ENCODE peak calls at places on chromosomes 5 and 9, in five cellular contexts. K is stomach, E is sigmoid colon, X is WERI-Rb-1, G is gastrocnemius medialis. O is an unnamed sample. For H3K27me3, the result is how much of the 10 kb centered on the place peaks cover.

GRCh38 chr5:76999451-76999850 is 30.8 kb upstream of the AGGF1 start:
- DNase-seq in K (no peak), E (no peak), X (no peak), G (no peak), O (no peak)

GRCh38 chr5:6435356-6435755 is 13.3 kb upstream of the UBE2QL1 start:
- DNase-seq in K (no peak), E (no peak), X (peak), G (no peak), O (no peak)

GRCh38 chr9:87684627-87685204 is 41.2 kb upstream of the CTSL start:
- DNase-seq in K (peak), E (no peak), X (peak), G (no peak), O (no peak)

GRCh38 chr5:61974680-61975079 is 331.3 kb upstream of the KIF2A start:
- DNase-seq in K (no peak), E (no peak), X (no peak), G (no peak), O (no peak)

GRCh38 chr5:87393331-87393730 is 19.4 kb downstream of the CCNH start:
- DNase-seq in K (no peak), E (no peak), X (no peak), G (no peak), O (no peak)

GRCh38 chr9:81754245-81754644 is 64.9 kb upstream of the TLE1 start:
- DNase-seq in K (no peak), E (no peak), X (no peak), G (no peak), O (no peak)

GRCh38 chr5:91212336-91213092 is 170.6 kb downstream of the ARRDC3 start:
- DNase-seq in K (no peak), E (peak), X (no peak), G (no peak), O (no peak)

GRCh38 chr5:150780180-150780692 is 1.7 kb downstream of the SMIM3 start:
- DNase-seq in K (peak), E (peak), X (no peak), G (no peak), O (peak)

GRCh38 chr9:77807295-77807694 is 159.2 kb upstream of the GNA14 start:
- DNase-seq in K (no peak), E (no peak), X (no peak), G (peak), O (no peak)

GRCh38 chr5:103385722-103386121 is 127.2 kb downstream of the MACIR start:
- DNase-seq in K (no peak), E (no peak), X (no peak), G (no peak), O (no peak)

GRCh38 chr9:87342743-87343142 is 154.9 kb upstream of the DAPK1 start:
- DNase-seq in K (no peak), E (no peak), X (no peak), G (peak), O (no peak)

GRCh38 chr5:107808671-107809137 is 138.0 kb upstream of the EFNA5 start:
- DNase-seq in K (no peak), E (no peak), X (peak), G (no peak), O (no peak)

GRCh38 chr5:93715327-93715726 is 26.1 kb downstream of the POU5F2 start:
- DNase-seq in K (no peak), E (no peak), X (peak), G (no peak), O (no peak)

GRCh38 chr9:108869092-108869725 is 7.1 kb downstream of the ACTL7A start:
- DNase-seq in K (no peak), E (no peak), X (no peak), G (no peak), O (no peak)

GRCh38 chr5:54484219-54484894 is 28.9 kb downstream of the HSPB3 start:
- DNase-seq in K (no peak), E (no peak), X (no peak), G (peak), O (no peak)

GRCh38 chr9:31119882-31120481 is 1264.5 kb upstream of the ACO1 start:
- DNase-seq in K (peak), E (no peak), X (peak), G (no peak), O (no peak)

GRCh38 chr9:81002242-81002641 is 687.1 kb downstream of the TLE1 start:
- DNase-seq in K (no peak), E (no peak), X (no peak), G (no peak), O (no peak)

GRCh38 chr9:124488641-124489040 is 18.6 kb downstream of the NR5A1 start:
- DNase-seq in K (no peak), E (no peak), X (no peak), G (no peak), O (no peak)

GRCh38 chr9:133254471-133254870 is 20.5 kb downstream of the ABO start:
- DNase-seq in K (no peak), E (no peak), X (no peak), G (no peak), O (no peak)

GRCh38 chr5:148740966-148741742 is 85.3 kb upstream of the ADRB2 start:
- DNase-seq in K (no peak), E (peak), X (no peak), G (peak), O (no peak)

GRCh38 chr9:102113191-102113590 is 374.7 kb upstream of the GRIN3A start:
- DNase-seq in K (no peak), E (no peak), X (no peak), G (no peak), O (no peak)

GRCh38 chr9:134600836-134601638 is 40.6 kb upstream of the COL5A1 start:
- DNase-seq in K (no peak), E (peak), X (no peak), G (no peak), O (no peak)

GRCh38 chr9:78262655-78263054 is 26.8 kb downstream of the CEP78 start:
- DNase-seq in K (no peak), E (no peak), X (no peak), G (no peak), O (no peak)

GRCh38 chr5:67133781-67134180 is 62.8 kb downstream of the CD180 start:
- DNase-seq in K (no peak), E (no peak), X (no peak), G (no peak), O (no peak)

GRCh38 chr9:18922161-18922910 is 110.7 kb downstream of the SAXO1 start:
- DNase-seq in K (no peak), E (no peak), X (no peak), G (no peak), O (no peak)

GRCh38 chr5:141968914-141969608 is at the start of gene RNF14:
- DNase-seq in K (peak), E (peak), X (peak), G (peak), O (peak)

GRCh38 chr5:177085985-177086917 is at the start of gene FGFR4:
- DNase-seq in K (peak), E (peak), X (peak), G (no peak), O (no peak)

GRCh38 chr5:177089146-177089545 is 2.4 kb downstream of the FGFR4 start:
- DNase-seq in K (no peak), E (peak), X (no peak), G (no peak), O (no peak)

GRCh38 chr5:177087707-177088005 is 941 bp downstream of the FGFR4 start:
- DNase-seq in K (no peak), E (no peak), X (no peak), G (no peak), O (no peak)

GRCh38 chr5:177089825-177090641 is 3.3 kb downstream of the FGFR4 start:
- DNase-seq in K (no peak), E (no peak), X (no peak), G (no peak), O (no peak)

DNA sequence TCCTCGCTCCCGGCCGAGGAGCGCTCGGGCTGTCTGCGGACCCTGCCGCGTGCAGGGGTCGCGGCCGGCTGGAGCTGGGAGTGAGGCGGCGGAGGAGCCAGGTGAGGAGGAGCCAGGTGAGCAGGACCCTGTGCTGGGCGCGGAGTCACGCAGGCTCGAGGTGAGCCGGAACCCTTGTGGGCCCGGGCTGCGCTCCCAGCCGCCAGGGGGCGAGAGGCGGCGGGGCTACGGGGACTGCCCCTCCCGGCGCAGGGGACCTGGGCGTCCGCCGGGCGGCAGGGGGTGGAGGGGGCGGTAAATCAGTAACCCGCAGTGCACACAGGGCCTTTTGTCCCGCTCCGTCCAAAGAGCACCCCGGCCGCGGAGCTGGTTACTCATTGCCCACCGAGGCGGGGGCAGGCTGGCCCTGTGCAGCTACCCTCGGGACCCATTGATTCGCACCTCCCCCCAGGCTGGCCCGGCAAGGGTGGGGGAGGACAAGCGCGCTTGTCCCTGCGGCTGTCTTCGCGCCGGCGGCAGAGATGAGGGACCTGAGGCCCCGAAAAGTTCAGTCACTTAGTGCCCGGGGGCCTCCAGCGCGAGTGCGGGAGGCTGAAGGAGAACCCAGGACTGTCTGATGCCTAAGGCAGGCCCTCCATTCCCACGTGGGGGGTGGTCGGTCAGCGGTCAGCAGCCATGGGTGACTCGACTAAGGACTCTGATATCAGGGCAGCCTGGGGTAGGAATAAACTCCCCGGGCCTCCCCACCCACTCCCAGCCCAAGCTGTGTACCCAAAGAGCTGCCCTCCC is 397 bp downstream of the FGFR4 start:
- DNase-seq in K (peak), E (no peak), X (peak), G (no peak), O (no peak)
- H3K4me3 ChIP-seq in K (peak), E (peak), X (peak), G (peak), O (peak)

GRCh38 chr5:7789567-7789966 is 61.4 kb downstream of the CFAP90 start:
- DNase-seq in K (no peak), E (no peak), X (no peak), G (no peak), O (no peak)
- H3K27me3 ChIP-seq in K (under half), E (under half), X (under half), G (under half), O (under half)

GRCh38 chr5:75202935-75203334 is 33.7 kb downstream of the ANKRD31 start:
- DNase-seq in K (no peak), E (no peak), X (no peak), G (no peak), O (no peak)
- TF ChIP-seq CTCF in K (no peak), E (no peak), X (no peak), G (no peak), O (no peak)

GRCh38 chr5:56481998-56482698 is 249.0 kb upstream of the ANKRD55 start:
- DNase-seq in K (no peak), E (no peak), X (no peak), G (no peak), O (no peak)
- H3K4me3 ChIP-seq in K (peak), E (peak), X (no peak), G (peak), O (peak)

DNA sequence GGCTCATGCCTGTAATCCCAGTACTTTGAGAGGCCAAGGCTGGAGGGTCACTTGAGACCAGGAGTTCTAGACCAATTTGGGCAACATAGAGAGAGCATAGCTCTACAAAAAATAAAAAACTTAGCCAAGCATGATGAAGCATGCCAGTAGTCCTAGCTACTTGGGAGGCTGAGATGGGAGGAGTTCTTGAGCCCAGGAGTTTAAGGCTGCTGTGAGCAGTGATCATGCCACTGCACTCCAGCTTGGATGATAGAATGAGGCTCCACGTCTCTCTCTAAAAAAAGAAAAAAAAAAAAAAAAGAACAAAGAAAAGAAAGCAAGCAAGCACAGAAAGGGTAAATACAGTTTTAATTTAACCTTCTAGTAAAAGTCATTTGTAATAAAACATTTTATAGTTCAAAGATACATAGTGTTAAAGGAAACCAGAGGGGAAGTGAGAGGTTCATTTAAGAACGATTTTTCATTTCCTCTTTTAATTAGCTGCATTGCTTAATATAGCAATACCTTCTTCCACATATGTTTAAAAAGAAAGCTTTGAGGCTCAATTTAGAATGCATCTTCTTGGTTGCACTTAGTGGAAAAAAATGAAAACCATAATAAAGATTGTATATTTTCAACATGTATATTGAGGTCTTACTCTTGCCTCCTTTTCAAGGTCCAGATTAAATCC is 14.9 kb downstream of the GAPT start:
- DNase-seq in K (no peak), E (no peak), X (no peak), G (no peak), O (no peak)
- H3K27me3 ChIP-seq in K (under half), E (under half), X (under half), G (under half), O (under half)

DNA sequence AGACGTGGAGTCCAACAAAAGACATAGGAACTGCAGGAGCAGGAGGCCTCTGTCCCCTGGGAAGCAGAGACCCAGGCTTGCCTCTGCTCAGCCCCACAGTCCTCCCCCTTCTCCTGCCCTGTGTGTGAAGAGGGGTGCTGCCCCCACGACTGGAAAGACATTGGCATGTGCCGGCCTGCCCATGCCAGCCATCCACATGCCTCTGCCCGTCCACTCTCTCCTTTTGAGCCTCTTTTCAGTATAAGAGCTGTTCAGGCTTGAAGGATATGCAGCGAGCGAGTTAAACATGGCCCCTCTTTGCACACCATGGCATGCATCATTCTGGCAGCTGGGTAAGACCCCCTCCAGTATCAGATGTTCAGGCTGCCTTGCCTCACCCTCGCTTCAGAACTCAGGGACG is 159.7 kb upstream of the OTULINL start:
- DNase-seq in K (no peak), E (no peak), X (no peak), G (no peak), O (no peak)
- TF ChIP-seq CTCF in K (no peak), E (no peak), X (no peak), G (no peak), O (no peak)

DNA sequence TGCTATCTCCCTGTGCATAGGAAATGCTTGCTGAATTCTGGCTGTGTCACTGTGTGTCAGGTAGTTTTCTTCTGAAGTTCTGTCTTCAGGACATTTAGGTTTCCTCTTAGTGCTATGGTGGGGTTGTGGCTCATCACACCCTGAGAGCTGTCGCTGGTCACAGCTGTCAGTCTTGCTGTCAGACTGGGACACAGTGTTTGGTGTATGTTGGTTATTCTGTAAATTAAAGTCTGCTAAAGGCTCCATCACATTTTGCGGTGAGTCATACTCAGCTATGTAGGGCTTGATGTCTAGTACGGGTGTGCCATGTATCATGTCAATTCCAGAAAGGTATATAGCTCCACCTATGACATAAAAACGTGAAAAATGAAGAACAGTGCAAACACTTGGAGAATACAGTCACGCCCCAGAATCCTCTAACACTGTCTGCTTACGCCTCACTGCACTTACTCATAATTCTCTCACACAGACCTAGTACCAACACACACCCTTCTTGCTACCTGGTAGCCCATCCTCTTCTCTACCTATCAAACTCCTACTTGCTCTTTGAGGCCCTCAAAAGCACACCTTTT is 11.9 kb downstream of the TRMO start:
- DNase-seq in K (no peak), E (no peak), X (no peak), G (no peak), O (no peak)
- H3K4me3 ChIP-seq in K (no peak), E (no peak), X (no peak), G (no peak), O (no peak)

GRCh38 chr9:14318934-14319513 is 5.1 kb upstream of the NFIB start:
- DNase-seq in K (no peak), E (no peak), X (no peak), G (no peak), O (no peak)
- H3K27me3 ChIP-seq in K (under half), E (under half), X (under half), G (under half), O (under half)

O was measured in ascending aorta.